ENCODE peak calls at places on chromosomes 2 and 18, in ten cellular contexts. O is mesothelial cell of epicardium; N is substantia nigra; B is NCI-H1092 treated with DMSO at 0.1 percent for 48 hours; A is stimulated activated CD4-positive, alpha-beta T cell treated with anti-CD3 and anti-CD28 coated beads, TNF-alpha, amount 100 ng/mL, for 1 hour; D is ACHN; I is LoVo; T is kidney tubule cell; K is colonic mucosa; V is neural progenitor cell. M is an unnamed sample.

GRCh38 chr2:15243762-15244161 is 317.4 kb downstream of the NBAS start:
- DNase-seq in T (no peak), O (no peak), V (no peak), N (no peak), A (no peak), K (no peak), B (no peak), I (peak; percentile 35), D (no peak), M (no peak)

GRCh38 chr18:5297582-5297981 is 2.1 kb upstream of the ZBTB14 start:
- DNase-seq in I (no peak), T (no peak), A (no peak), D (no peak), V (no peak), B (no peak), K (no peak), O (no peak), N (no peak), M (no peak)

GRCh38 chr2:176652300-176653182 is 383.3 kb downstream of the MTX2 start:
- DNase-seq in D (peak; percentile 77), I (peak; percentile 75), T (peak; percentile 78), B (peak; percentile 86), A (no peak), N (no peak), V (peak; percentile 74), O (no peak), K (peak; percentile 25), M (no peak)

GRCh38 chr18:79532690-79533058 is 136.9 kb downstream of the NFATC1 start:
- DNase-seq in A (no peak), O (no peak), K (no peak), T (no peak), N (no peak), B (no peak), D (no peak), V (no peak), I (no peak), M (no peak)

GRCh38 chr18:54127759-54128378 is 96.6 kb downstream of the MBD2 start:
- DNase-seq in I (no peak), B (peak; percentile 47), K (peak; percentile 31), D (peak; percentile 55), T (peak; percentile 41), O (no peak), V (peak; percentile 78), N (peak; percentile 0), A (no peak), M (no peak)

GRCh38 chr2:126863336-126864015 is 35.2 kb upstream of the TEX51 start:
- DNase-seq in O (no peak), I (no peak), K (no peak), D (no peak), N (no peak), T (peak; percentile 33), B (no peak), V (no peak), A (no peak), M (peak; percentile 22)

GRCh38 chr2:111071480-111072143 is 49.1 kb upstream of the BCL2L11 start:
- DNase-seq in O (no peak), B (no peak), A (no peak), K (no peak), V (no peak), N (no peak), T (peak; percentile 93), D (peak; percentile 87), I (no peak), M (no peak)

GRCh38 chr2:215860076-215860475 is 153.3 kb downstream of the MREG start:
- DNase-seq in N (no peak), D (no peak), A (no peak), B (no peak), V (no peak), T (no peak), K (no peak), O (no peak), I (no peak), M (no peak)

GRCh38 chr18:64799378-64799777 is 650.5 kb upstream of the LINC00305 start:
- DNase-seq in T (peak; percentile 48), V (no peak), I (no peak), N (no peak), A (no peak), O (no peak), K (no peak), D (no peak), B (no peak), M (no peak)

M was measured in type B pancreatic cell.